ENCODE peak calls at places on chromosomes 4 and X, in eight cellular contexts. One of them, this sample, is unnamed.
A peak's percentile ranks its signal among the peaks of the same experiment; 100 is the strongest.

GRCh38 chrX:7216981-7217587 is 69.1 kb upstream of the PUDP start:
- DNase-seq in H4: no peak
- DNase-seq in colonic mucosa: no peak
- DNase-seq in cardiac septum: no peak
- DNase-seq in neural progenitor cell: no peak
- DNase-seq in C1 segment of cervical spinal cord: no peak
- DNase-seq in MV-4-11: no peak
- DNase-seq in RKO: no peak
- DNase-seq in this sample: no peak

GRCh38 chrX:140503714-140504351 is 1.0 kb downstream of the SOX3 start:
- DNase-seq in MV-4-11: no peak
- DNase-seq in C1 segment of cervical spinal cord: peak; percentile 6
- DNase-seq in neural progenitor cell: peak; percentile 75
- DNase-seq in H4: no peak
- DNase-seq in cardiac septum: no peak
- DNase-seq in colonic mucosa: no peak
- DNase-seq in RKO: no peak
- DNase-seq in this sample: no peak

GRCh38 chrX:22730542-22730941 is 269.2 kb upstream of the DDX53 start:
- DNase-seq in RKO: no peak
- DNase-seq in H4: no peak
- DNase-seq in C1 segment of cervical spinal cord: no peak
- DNase-seq in MV-4-11: no peak
- DNase-seq in cardiac septum: no peak
- DNase-seq in colonic mucosa: no peak
- DNase-seq in neural progenitor cell: no peak
- DNase-seq in this sample: no peak

GRCh38 chr4:82957045-82957444 is 53.6 kb downstream of the LIN54 start:
- DNase-seq in neural progenitor cell: no peak
- DNase-seq in cardiac septum: no peak
- DNase-seq in C1 segment of cervical spinal cord: no peak
- DNase-seq in colonic mucosa: no peak
- DNase-seq in H4: no peak
- DNase-seq in MV-4-11: peak; percentile 60
- DNase-seq in RKO: no peak
- DNase-seq in this sample: no peak

GRCh38 chr4:56099378-56099786 is 150.6 kb downstream of the CEP135 start:
- DNase-seq in C1 segment of cervical spinal cord: no peak
- DNase-seq in colonic mucosa: no peak
- DNase-seq in cardiac septum: no peak
- DNase-seq in MV-4-11: no peak
- DNase-seq in H4: no peak
- DNase-seq in RKO: no peak
- DNase-seq in neural progenitor cell: no peak
- DNase-seq in this sample: no peak

GRCh38 chrX:112868586-112868985 is 28.0 kb upstream of the AMOT start:
- DNase-seq in H4: no peak
- DNase-seq in colonic mucosa: no peak
- DNase-seq in neural progenitor cell: no peak
- DNase-seq in C1 segment of cervical spinal cord: no peak
- DNase-seq in MV-4-11: no peak
- DNase-seq in RKO: peak; percentile 5
- DNase-seq in cardiac septum: no peak
- DNase-seq in this sample: no peak

GRCh38 chrX:119755981-119756533 is 2.3 kb upstream of the SOWAHD start:
- DNase-seq in neural progenitor cell: no peak
- DNase-seq in colonic mucosa: no peak
- DNase-seq in C1 segment of cervical spinal cord: no peak
- DNase-seq in RKO: no peak
- DNase-seq in cardiac septum: peak; percentile 72
- DNase-seq in MV-4-11: peak; percentile 87
- DNase-seq in H4: peak; percentile 47
- DNase-seq in this sample: peak; percentile 47

GRCh38 chr4:24979554-24979953 is 51.2 kb downstream of the LGI2 start:
- DNase-seq in RKO: no peak
- DNase-seq in neural progenitor cell: no peak
- DNase-seq in colonic mucosa: peak; percentile 38
- DNase-seq in C1 segment of cervical spinal cord: no peak
- DNase-seq in H4: no peak
- DNase-seq in MV-4-11: peak; percentile 90
- DNase-seq in cardiac septum: no peak
- DNase-seq in this sample: peak; percentile 5

GRCh38 chrX:38692961-38693360 is 108.3 kb upstream of the MID1IP1 start:
- DNase-seq in C1 segment of cervical spinal cord: no peak
- DNase-seq in neural progenitor cell: no peak
- DNase-seq in cardiac septum: no peak
- DNase-seq in MV-4-11: no peak
- DNase-seq in H4: no peak
- DNase-seq in RKO: no peak
- DNase-seq in colonic mucosa: no peak
- DNase-seq in this sample: no peak

GRCh38 chr4:1192091-1192492 is 19.7 kb upstream of the SPON2 start:
- DNase-seq in H4: peak; percentile 95
- DNase-seq in MV-4-11: peak; percentile 23
- DNase-seq in cardiac septum: peak; percentile 91
- DNase-seq in C1 segment of cervical spinal cord: peak; percentile 61
- DNase-seq in neural progenitor cell: no peak
- DNase-seq in RKO: peak; percentile 89
- DNase-seq in colonic mucosa: peak; percentile 84
- DNase-seq in this sample: peak; percentile 76

GRCh38 chrX:45712067-45712466 is 511.4 kb upstream of the DIPK2B start:
- DNase-seq in MV-4-11: no peak
- DNase-seq in colonic mucosa: no peak
- DNase-seq in H4: peak; percentile 17
- DNase-seq in neural progenitor cell: no peak
- DNase-seq in RKO: peak; percentile 55
- DNase-seq in C1 segment of cervical spinal cord: no peak
- DNase-seq in cardiac septum: no peak
- DNase-seq in this sample: no peak

GRCh38 chr4:54001558-54002365 is 62.6 kb downstream of the CHIC2 start:
- DNase-seq in H4: no peak
- DNase-seq in colonic mucosa: no peak
- DNase-seq in neural progenitor cell: peak; percentile 83
- DNase-seq in cardiac septum: no peak
- DNase-seq in MV-4-11: peak; percentile 52
- DNase-seq in RKO: no peak
- DNase-seq in C1 segment of cervical spinal cord: no peak
- DNase-seq in this sample: no peak

This sample was measured in small intestine.